ENCODE peak calls at places on chromosomes 12 and 14, in eight cellular contexts. Y is BE2C, X is mesenchymal stem cell, D is body of pancreas, H is HAP-1, J is neural progenitor cell, E is Panc1, Z is psoas muscle. S is an unnamed sample. For H3K4me1 and H3K9me3, the result is how much of the 10 kb centered on the place peaks cover.

GRCh38 chr12:23210573-23210972 is 585.6 kb downstream of the ETNK1 start:
- DNase-seq in Z (no peak), X (no peak), H (no peak), J (no peak), D (no peak), E (no peak), Y (no peak), S (no peak)

GRCh38 chr14:33781267-33781666 is 169.6 kb downstream of the EGLN3 start:
- DNase-seq in X (peak), D (no peak), Y (no peak), H (no peak), Z (no peak), E (no peak), J (no peak), S (no peak)

GRCh38 chr12:9363145-9363544 is 154.9 kb upstream of the PZP start:
- DNase-seq in J (no peak), Z (no peak), D (no peak), X (no peak), E (no peak), H (no peak), Y (no peak), S (no peak)

GRCh38 chr12:53060721-53061276 is 10.9 kb downstream of the TNS2 start:
- DNase-seq in D (peak), H (no peak), Z (peak), J (no peak), Y (no peak), E (no peak), X (no peak), S (peak)

GRCh38 chr12:15698377-15698867 is 90.8 kb downstream of the EPS8 start:
- DNase-seq in X (peak), J (peak), Y (no peak), D (no peak), Z (no peak), E (no peak), H (no peak), S (no peak)

GRCh38 chr14:52222901-52223300 is 44.6 kb upstream of the PTGDR start:
- DNase-seq in H (no peak), Y (no peak), E (no peak), D (no peak), J (peak), Z (no peak), X (no peak), S (no peak)

GRCh38 chr14:94164685-94165431 is 9.3 kb upstream of the PPP4R4 start:
- DNase-seq in D (no peak), X (no peak), J (peak), Z (no peak), H (no peak), E (no peak), Y (no peak), S (no peak)

GRCh38 chr14:100546051-100546443 is 41.2 kb downstream of the BEGAIN start:
- DNase-seq in Y (no peak), X (no peak), Z (no peak), J (no peak), E (no peak), H (no peak), D (no peak), S (no peak)

GRCh38 chr14:68734231-68734732 is 58.6 kb downstream of the ZFP36L1 start:
- DNase-seq in E (no peak), Z (no peak), X (peak), Y (no peak), D (no peak), H (no peak), J (no peak), S (no peak)

GRCh38 chr12:115761784-115762183 is 515.7 kb downstream of the MED13L start:
- DNase-seq in D (no peak), Y (peak), H (no peak), E (no peak), J (no peak), X (no peak), Z (no peak), S (no peak)

GRCh38 chr14:59870277-59871165 is at the start of gene RTN1:
- DNase-seq in X (peak), Z (peak), E (no peak), J (peak), D (peak), Y (peak), H (peak), S (peak)

GRCh38 chr12:94126067-94126466 is 22.3 kb upstream of the PLXNC1 start:
- DNase-seq in J (no peak), H (no peak), E (no peak), Y (no peak), X (no peak), D (no peak), Z (no peak), S (no peak)

GRCh38 chr14:104361101-104361591 is 218.4 kb upstream of the C14orf180 start:
- DNase-seq in E (no peak), Y (peak), D (no peak), Z (peak), X (no peak), J (no peak), H (no peak), S (peak)

GRCh38 chr12:112796067-112796466 is 4.5 kb downstream of the RPH3A start:
- DNase-seq in E (no peak), H (no peak), D (no peak), X (no peak), J (no peak), Z (no peak), Y (no peak), S (no peak)

GRCh38 chr14:105478624-105479305 is 4.1 kb downstream of the CRIP2 start:
- DNase-seq in H (no peak), Z (no peak), Y (no peak), E (no peak), J (peak), D (no peak), X (no peak), S (no peak)
- H3K4me1 ChIP-seq in H (under half), Z (under half), Y (under half), E (under half), J (under half), D (half or more), X (half or more), S (under half)

GRCh38 chr12:130646690-130647089 is 69.4 kb downstream of the RIMBP2 start:
- DNase-seq in D (no peak), J (no peak), H (no peak), Y (no peak), X (no peak), Z (no peak), E (no peak), S (no peak)
- H3K9me3 ChIP-seq in D (under half), J (under half), H (under half), Y (under half), X (under half), Z (under half), E (under half), S (under half)

GRCh38 chr12:108728820-108729611 is 2.3 kb downstream of the CORO1C start:
- DNase-seq in D (no peak), X (no peak), Y (no peak), H (no peak), Z (no peak), E (no peak), J (no peak), S (no peak)
- H3K4me1 ChIP-seq in D (under half), X (under half), Y (under half), H (under half), Z (half or more), E (under half), J (under half), S (under half)

GRCh38 chr12:133080051-133080618 is 588 bp upstream of the ZNF140 start:
- DNase-seq in Y (peak), D (peak), Z (peak), E (peak), X (peak), J (peak), H (peak), S (peak)

GRCh38 chr12:133083345-133083744 is 2.6 kb downstream of the ZNF140 start:
- DNase-seq in D (no peak), E (no peak), Z (no peak), H (no peak), Y (no peak), J (no peak), X (no peak), S (no peak)

GRCh38 chr12:133080619-133081407 is at the start of gene ZNF140:
- DNase-seq in X (peak), Y (peak), Z (peak), H (peak), E (peak), D (peak), J (peak), S (peak)

DNA sequence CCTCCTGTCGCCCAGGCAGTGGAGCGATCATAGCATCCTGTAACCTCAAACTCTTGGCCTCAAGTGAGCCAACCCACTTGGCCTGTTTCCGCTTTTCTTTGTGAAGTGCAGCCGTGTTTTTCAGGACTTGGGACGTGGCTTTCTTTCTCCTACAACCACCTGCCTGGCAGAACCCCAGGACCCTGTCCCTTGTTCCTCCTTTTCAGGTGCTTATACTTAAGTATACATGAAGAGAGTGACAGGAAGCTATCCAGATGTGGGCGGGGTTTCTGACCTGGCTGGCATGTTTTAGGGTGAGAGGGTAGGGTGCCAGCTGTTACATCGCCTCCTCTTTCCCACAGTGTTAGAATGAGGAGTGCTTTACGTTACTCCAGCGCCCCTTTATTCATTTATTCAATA is 684 bp downstream of the ZNF140 start:
- DNase-seq in D (peak), Y (no peak), J (no peak), H (no peak), E (no peak), X (no peak), Z (no peak), S (no peak)
- H3K9me3 ChIP-seq in D (under half), Y (under half), J (half or more), H (under half), E (half or more), X (half or more), Z (half or more), S (under half)

DNA sequence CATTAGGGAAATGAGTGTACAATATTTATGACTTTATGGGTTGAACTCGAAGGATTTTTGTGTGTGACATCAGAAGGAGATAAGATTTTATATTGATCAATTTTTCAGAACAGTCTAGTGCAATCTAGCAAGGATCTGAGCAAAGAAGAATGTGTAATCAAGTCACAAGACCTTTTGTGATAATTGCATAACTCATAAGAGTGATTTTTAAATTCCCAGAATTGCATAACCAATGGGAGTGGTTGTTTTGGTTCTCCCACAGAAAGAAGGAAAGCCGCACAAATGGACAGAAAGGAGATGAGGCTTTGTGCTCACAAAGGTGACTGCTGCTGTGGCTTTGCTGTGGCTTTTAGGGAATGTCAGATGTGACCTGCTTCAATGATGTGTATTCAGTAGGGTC is 441.7 kb upstream of the FLRT2 start:
- DNase-seq in H (no peak), D (no peak), E (no peak), X (peak), J (no peak), Z (no peak), Y (no peak), S (no peak)
- H3K4me1 ChIP-seq in H (under half), D (under half), E (under half), X (under half), J (under half), Z (under half), Y (under half), S (under half)